ENCODE peak calls at places on chromosomes 6 and 20, in four cellular contexts. One of them, this sample, is unnamed.

GRCh38 chr6:28856617-28857000 is 67.2 kb downstream of the TRIM27 start:
- DNase-seq in AG10803: no peak
- DNase-seq in AG04450: no peak
- DNase-seq in foreskin fibroblast: no peak
- DNase-seq in this sample: no peak

GRCh38 chr20:25632940-25633790 is 9.4 kb upstream of the NANP start:
- DNase-seq in AG04450: no peak
- DNase-seq in AG10803: peak
- DNase-seq in foreskin fibroblast: peak
- DNase-seq in this sample: no peak

GRCh38 chr6:90044833-90045337 is 150.6 kb downstream of the GJA10 start:
- DNase-seq in AG10803: peak
- DNase-seq in AG04450: no peak
- DNase-seq in foreskin fibroblast: no peak
- DNase-seq in this sample: peak

GRCh38 chr6:73511796-73512195 is 9.0 kb downstream of the EEF1A1 start:
- DNase-seq in foreskin fibroblast: no peak
- DNase-seq in AG10803: no peak
- DNase-seq in AG04450: no peak
- DNase-seq in this sample: no peak

GRCh38 chr6:43707767-43708166 is 20.2 kb upstream of the MRPS18A start:
- DNase-seq in foreskin fibroblast: no peak
- DNase-seq in AG04450: no peak
- DNase-seq in AG10803: no peak
- DNase-seq in this sample: no peak

GRCh38 chr20:24420567-24420966 is 48.9 kb upstream of the SYNDIG1 start:
- DNase-seq in foreskin fibroblast: no peak
- DNase-seq in AG04450: no peak
- DNase-seq in AG10803: no peak
- DNase-seq in this sample: no peak

GRCh38 chr6:100461273-100461919 is 3.3 kb downstream of the SIM1 start:
- DNase-seq in foreskin fibroblast: no peak
- DNase-seq in AG10803: peak
- DNase-seq in AG04450: no peak
- DNase-seq in this sample: no peak

GRCh38 chr20:10728873-10729670 is 55.3 kb upstream of the JAG1 start:
- DNase-seq in AG04450: no peak
- DNase-seq in AG10803: no peak
- DNase-seq in foreskin fibroblast: peak
- DNase-seq in this sample: no peak

GRCh38 chr6:89475106-89475505 is 42.2 kb downstream of the ANKRD6 start:
- DNase-seq in foreskin fibroblast: no peak
- DNase-seq in AG10803: peak
- DNase-seq in AG04450: no peak
- DNase-seq in this sample: no peak

GRCh38 chr20:25314497-25315417 is 66.9 kb downstream of the PYGB start:
- DNase-seq in AG04450: no peak
- DNase-seq in foreskin fibroblast: no peak
- DNase-seq in AG10803: no peak
- DNase-seq in this sample: no peak

GRCh38 chr6:12060780-12061619 is 48.9 kb downstream of the HIVEP1 start:
- DNase-seq in foreskin fibroblast: no peak
- DNase-seq in AG10803: no peak
- DNase-seq in AG04450: no peak
- DNase-seq in this sample: no peak

GRCh38 chr20:20691477-20691863 is 21.0 kb downstream of the RALGAPA2 start:
- DNase-seq in AG10803: no peak
- DNase-seq in foreskin fibroblast: no peak
- DNase-seq in AG04450: no peak
- DNase-seq in this sample: no peak

GRCh38 chr6:107668826-107669474 is 155.2 kb downstream of the SCML4 start:
- DNase-seq in AG04450: no peak
- DNase-seq in AG10803: no peak
- DNase-seq in foreskin fibroblast: no peak
- DNase-seq in this sample: no peak

GRCh38 chr6:40442591-40442990 is 144.6 kb downstream of the LRFN2 start:
- DNase-seq in foreskin fibroblast: no peak
- DNase-seq in AG10803: no peak
- DNase-seq in AG04450: no peak
- DNase-seq in this sample: no peak

GRCh38 chr6:137486388-137486787 is 7.8 kb downstream of the OLIG3 start:
- DNase-seq in AG04450: no peak
- DNase-seq in foreskin fibroblast: no peak
- DNase-seq in AG10803: no peak
- DNase-seq in this sample: no peak

GRCh38 chr20:37880726-37881591 is 22.0 kb upstream of the VSTM2L start:
- DNase-seq in foreskin fibroblast: no peak
- DNase-seq in AG04450: no peak
- DNase-seq in AG10803: no peak
- DNase-seq in this sample: no peak

GRCh38 chr6:44056392-44057237 is 70.6 kb downstream of the MRPL14 start:
- DNase-seq in foreskin fibroblast: peak
- DNase-seq in AG04450: peak
- DNase-seq in AG10803: peak
- DNase-seq in this sample: no peak

GRCh38 chr20:20796766-20797415 is 84.4 kb upstream of the RALGAPA2 start:
- DNase-seq in AG10803: no peak
- DNase-seq in foreskin fibroblast: no peak
- DNase-seq in AG04450: no peak
- DNase-seq in this sample: no peak

GRCh38 chr6:111921108-111921507 is 47.9 kb upstream of the FYN start:
- DNase-seq in AG10803: no peak
- DNase-seq in foreskin fibroblast: no peak
- DNase-seq in AG04450: no peak
- DNase-seq in this sample: no peak

GRCh38 chr6:137968901-137969300 is 101.8 kb downstream of the TNFAIP3 start:
- DNase-seq in foreskin fibroblast: no peak
- DNase-seq in AG04450: no peak
- DNase-seq in AG10803: no peak
- DNase-seq in this sample: no peak

GRCh38 chr6:11288065-11288464 is 55.6 kb upstream of the NEDD9 start:
- DNase-seq in AG04450: no peak
- DNase-seq in foreskin fibroblast: no peak
- DNase-seq in AG10803: no peak
- DNase-seq in this sample: no peak

GRCh38 chr20:63167918-63168520 is 47.9 kb downstream of the YTHDF1 start:
- DNase-seq in AG04450: no peak
- DNase-seq in AG10803: no peak
- DNase-seq in foreskin fibroblast: no peak
- DNase-seq in this sample: no peak

GRCh38 chr20:13028673-13029072 is 19.9 kb downstream of the SPTLC3 start:
- DNase-seq in foreskin fibroblast: no peak
- DNase-seq in AG10803: no peak
- DNase-seq in AG04450: no peak
- DNase-seq in this sample: no peak

GRCh38 chr20:13024581-13024980 is 15.8 kb downstream of the SPTLC3 start:
- DNase-seq in AG10803: peak
- DNase-seq in foreskin fibroblast: no peak
- DNase-seq in AG04450: no peak
- DNase-seq in this sample: no peak

GRCh38 chr20:13022401-13023170 is 13.8 kb downstream of the SPTLC3 start:
- DNase-seq in AG10803: peak
- DNase-seq in foreskin fibroblast: peak
- DNase-seq in AG04450: no peak
- DNase-seq in this sample: peak

GRCh38 chr20:13028001-13028400 is 19.2 kb downstream of the SPTLC3 start:
- DNase-seq in AG10803: peak
- DNase-seq in AG04450: no peak
- DNase-seq in foreskin fibroblast: no peak
- DNase-seq in this sample: no peak

GRCh38 chr20:13025181-13025580 is 16.4 kb downstream of the SPTLC3 start:
- DNase-seq in AG10803: no peak
- DNase-seq in foreskin fibroblast: no peak
- DNase-seq in AG04450: no peak
- DNase-seq in this sample: no peak
- H3K4me3 ChIP-seq in AG10803: no peak
- H3K4me3 ChIP-seq in foreskin fibroblast: no peak
- H3K4me3 ChIP-seq in AG04450: no peak
- H3K4me3 ChIP-seq in this sample: no peak

GRCh38 chr6:150905769-150906168 is 40.3 kb downstream of the MTHFD1L start:
- DNase-seq in AG04450: no peak
- DNase-seq in foreskin fibroblast: no peak
- DNase-seq in AG10803: no peak
- DNase-seq in this sample: no peak
- TF ChIP-seq CTCF in AG04450: peak
- TF ChIP-seq CTCF in foreskin fibroblast: peak
- TF ChIP-seq CTCF in AG10803: peak
- TF ChIP-seq CTCF in this sample: peak

DNA sequence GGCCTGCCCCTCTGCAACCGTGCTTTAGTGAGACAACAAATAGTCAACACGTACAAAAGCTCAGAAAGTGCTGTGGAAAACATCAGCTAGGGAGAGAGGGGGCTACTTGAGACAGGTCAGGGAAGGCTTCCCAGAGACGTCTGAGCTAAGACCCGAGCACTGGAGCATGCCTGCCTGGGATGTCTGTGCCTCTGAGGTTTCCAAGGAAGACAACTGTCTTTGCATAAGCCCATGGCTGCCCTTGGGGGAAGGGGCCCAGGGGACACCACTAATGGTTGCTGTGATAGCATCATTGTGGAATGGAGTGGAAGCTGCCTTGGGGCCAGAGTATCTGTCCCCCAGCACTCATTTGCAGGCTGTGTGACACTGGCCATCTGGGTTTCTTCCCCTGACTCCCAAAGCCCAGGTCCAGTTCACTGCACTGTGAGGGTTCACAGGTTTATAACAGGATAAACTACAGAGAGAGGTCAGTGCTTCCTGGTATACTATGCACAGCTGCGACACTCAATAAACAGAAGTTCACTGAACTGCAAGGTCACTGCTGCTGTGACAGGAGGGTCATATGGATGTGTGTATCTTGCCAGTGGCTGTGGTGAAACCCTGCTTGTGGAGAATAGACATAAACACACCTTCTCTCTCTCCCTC is 1.5 kb upstream of the ARFGEF2 start:
- DNase-seq in foreskin fibroblast: no peak
- DNase-seq in AG04450: no peak
- DNase-seq in AG10803: no peak
- DNase-seq in this sample: no peak
- H3K4me3 ChIP-seq in foreskin fibroblast: no peak
- H3K4me3 ChIP-seq in AG04450: no peak
- H3K4me3 ChIP-seq in AG10803: no peak
- H3K4me3 ChIP-seq in this sample: no peak

GRCh38 chr20:60009826-60010616 is 51.8 kb downstream of the CDH26 start:
- DNase-seq in AG04450: no peak
- DNase-seq in AG10803: no peak
- DNase-seq in foreskin fibroblast: no peak
- DNase-seq in this sample: no peak
- TF ChIP-seq CTCF in AG04450: peak
- TF ChIP-seq CTCF in AG10803: no peak
- TF ChIP-seq CTCF in foreskin fibroblast: peak
- TF ChIP-seq CTCF in this sample: peak